ENCODE peak calls at places on chromosomes 3 and 15, in five cellular contexts. H is GM12878, T is NT2/D1, K is H1, R is HepG2. A is an unnamed sample.

GRCh38 chr3:149576071-149576564 is 81.7 kb downstream of the WWTR1 start:
- DNase-seq in H (no peak), R (peak), K (no peak), T (peak), A (peak)

GRCh38 chr15:75233504-75234190 is 24.5 kb upstream of the GOLGA6C start:
- DNase-seq in R (no peak), T (no peak), K (no peak), H (no peak), A (no peak)

GRCh38 chr15:45831787-45832186 is 197.0 kb downstream of the SQOR start:
- DNase-seq in T (no peak), H (no peak), K (no peak), R (no peak), A (no peak)

GRCh38 chr15:27679621-27680521 is 419.2 kb downstream of the OCA2 start:
- DNase-seq in R (no peak), H (no peak), K (no peak), T (peak), A (no peak)

GRCh38 chr15:63365004-63365555 is 16.6 kb downstream of the CA12 start:
- DNase-seq in H (no peak), R (no peak), K (no peak), T (no peak), A (no peak)

GRCh38 chr3:170642882-170643601 is 57.2 kb upstream of the SLC7A14 start:
- DNase-seq in K (no peak), R (no peak), H (no peak), T (no peak), A (no peak)

GRCh38 chr15:29917600-29918597 is 95.6 kb upstream of the TJP1 start:
- DNase-seq in T (no peak), K (no peak), H (no peak), R (no peak), A (no peak)

GRCh38 chr15:75069301-75069925 is 46.0 kb downstream of the PPCDC start:
- DNase-seq in K (no peak), T (no peak), H (peak), R (no peak), A (no peak)

GRCh38 chr3:100374521-100374920 is 26.4 kb downstream of the TOMM70 start:
- DNase-seq in R (no peak), T (no peak), K (no peak), H (no peak), A (no peak)

GRCh38 chr3:61524933-61525332 is 36.4 kb upstream of the PTPRG start:
- DNase-seq in H (no peak), R (no peak), T (no peak), K (no peak), A (no peak)

GRCh38 chr15:65056868-65057548 is 10.8 kb downstream of the RASL12 start:
- DNase-seq in R (peak), T (no peak), K (no peak), H (no peak), A (no peak)

GRCh38 chr15:36632196-36632595 is 52.8 kb downstream of the CDIN1 start:
- DNase-seq in R (no peak), H (no peak), K (no peak), T (no peak), A (no peak)

GRCh38 chr3:197181751-197182150 is 116.7 kb downstream of the DLG1 start:
- DNase-seq in H (no peak), T (no peak), R (no peak), K (no peak), A (no peak)

GRCh38 chr3:124513610-124513997 is 216.6 kb upstream of the UMPS start:
- DNase-seq in K (peak), R (no peak), H (no peak), T (no peak), A (no peak)

GRCh38 chr15:96160269-96160668 is 170.2 kb upstream of the NR2F2 start:
- DNase-seq in H (no peak), R (no peak), K (no peak), T (no peak), A (no peak)

GRCh38 chr15:87755226-87755625 is 501.3 kb downstream of the NTRK3 start:
- DNase-seq in H (no peak), T (no peak), R (no peak), K (no peak), A (no peak)

GRCh38 chr15:71112429-71112828 is 2.8 kb upstream of the THSD4 start:
- DNase-seq in K (no peak), H (no peak), R (no peak), T (no peak), A (no peak)

GRCh38 chr3:138222888-138223287 is 35.8 kb downstream of the ARMC8 start:
- DNase-seq in T (no peak), K (no peak), H (no peak), R (no peak), A (no peak)

GRCh38 chr3:125651246-125651645 is 55.9 kb upstream of the OSBPL11 start:
- DNase-seq in T (no peak), R (no peak), H (no peak), K (peak), A (no peak)

GRCh38 chr3:172312006-172312405 is 136.2 kb downstream of the GHSR start:
- DNase-seq in H (no peak), T (no peak), R (no peak), K (no peak), A (no peak)

GRCh38 chr3:23964537-23964936 is 19.5 kb downstream of the NR1D2 start:
- DNase-seq in H (no peak), K (no peak), R (no peak), T (no peak), A (no peak)

GRCh38 chr3:29275309-29275708 is 5.6 kb upstream of the RBMS3 start:
- DNase-seq in T (no peak), K (no peak), R (no peak), H (no peak), A (no peak)

GRCh38 chr3:169203631-169204550 is 459.6 kb downstream of the MECOM start:
- DNase-seq in K (no peak), T (no peak), R (no peak), H (no peak), A (no peak)

GRCh38 chr3:184540777-184541681 is 20.6 kb upstream of the EPHB3 start:
- DNase-seq in R (peak), K (peak), H (no peak), T (peak), A (peak)

GRCh38 chr3:28122227-28122626 is 119.2 kb upstream of the CMC1 start:
- DNase-seq in R (no peak), T (no peak), H (no peak), K (no peak), A (no peak)

GRCh38 chr3:130894130-130894872 is 417 bp downstream of the ATP2C1 start:
- DNase-seq in H (no peak), T (no peak), K (no peak), R (peak), A (peak)

GRCh38 chr3:69137006-69137405 is 14.6 kb upstream of the LMOD3 start:
- DNase-seq in K (no peak), R (no peak), H (no peak), T (no peak), A (no peak)

GRCh38 chr3:49813497-49814174 is at the start of gene UBA7:
- DNase-seq in H (no peak), K (no peak), T (no peak), R (peak), A (no peak)

GRCh38 chr15:67076147-67076843 is 10.9 kb downstream of the SMAD3 start:
- DNase-seq in T (no peak), R (no peak), H (no peak), K (no peak), A (no peak)

GRCh38 chr15:52496175-52496574 is 32.5 kb downstream of the MYO5A start:
- DNase-seq in R (no peak), H (no peak), T (no peak), K (no peak), A (no peak)

GRCh38 chr15:95021816-95022215 is 790.5 kb downstream of the MCTP2 start:
- DNase-seq in T (no peak), K (no peak), H (no peak), R (no peak), A (no peak)

GRCh38 chr3:12719984-12720656 is 38.9 kb downstream of the TMEM40 start:
- DNase-seq in K (peak), R (peak), T (peak), H (no peak), A (peak)

GRCh38 chr3:128301186-128302023 is 148.1 kb downstream of the EEFSEC start:
- DNase-seq in R (no peak), T (no peak), K (peak), H (no peak), A (no peak)

GRCh38 chr15:38226867-38227266 is 25.8 kb upstream of the SPRED1 start:
- DNase-seq in K (no peak), H (no peak), R (peak), T (no peak), A (no peak)

GRCh38 chr3:5136619-5137429 is 14.7 kb downstream of the ARL8B start:
- DNase-seq in H (no peak), T (no peak), K (no peak), R (peak), A (peak)
- TF ChIP-seq SUZ12 in H (no peak), T (no peak), K (no peak), R (no peak), A (no peak)

DNA sequence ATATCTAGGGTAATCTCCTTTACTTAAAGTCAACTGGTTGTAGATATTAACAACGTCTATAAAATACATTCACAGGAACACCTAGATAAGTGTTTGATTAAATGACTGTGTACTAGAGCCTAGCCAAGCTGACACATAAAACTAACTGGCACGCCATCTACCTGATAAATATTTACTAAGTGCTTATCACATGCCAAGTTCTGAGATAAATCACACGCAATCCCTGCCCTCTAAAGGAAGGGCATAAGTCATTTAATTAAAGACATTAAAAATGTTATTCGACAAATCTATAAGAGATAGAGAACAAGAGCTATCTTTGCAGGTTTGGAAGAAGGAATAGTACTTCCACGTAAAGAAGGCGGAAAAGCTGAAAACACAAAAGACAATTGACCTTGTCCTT is 11.1 kb upstream of the MB21D2 start:
- DNase-seq in H (no peak), R (no peak), K (no peak), T (no peak), A (no peak)
- TF ChIP-seq SUZ12 in H (no peak), R (no peak), K (no peak), T (no peak), A (no peak)

GRCh38 chr15:101710806-101711205 is 13.5 kb downstream of the TARS3 start:
- DNase-seq in K (no peak), T (peak), H (no peak), R (peak), A (no peak)
- TF ChIP-seq SUZ12 in K (no peak), T (no peak), H (no peak), R (no peak), A (no peak)

GRCh38 chr15:68413363-68414255 is 18.4 kb downstream of the ITGA11 start:
- DNase-seq in H (no peak), K (peak), T (no peak), R (no peak), A (no peak)
- TF ChIP-seq SUZ12 in H (no peak), K (no peak), T (no peak), R (no peak), A (no peak)

GRCh38 chr3:115233021-115233420 is 85.9 kb upstream of the ZBTB20 start:
- DNase-seq in K (no peak), H (no peak), T (no peak), R (no peak), A (no peak)
- TF ChIP-seq SUZ12 in K (no peak), H (no peak), T (no peak), R (no peak), A (no peak)

DNA sequence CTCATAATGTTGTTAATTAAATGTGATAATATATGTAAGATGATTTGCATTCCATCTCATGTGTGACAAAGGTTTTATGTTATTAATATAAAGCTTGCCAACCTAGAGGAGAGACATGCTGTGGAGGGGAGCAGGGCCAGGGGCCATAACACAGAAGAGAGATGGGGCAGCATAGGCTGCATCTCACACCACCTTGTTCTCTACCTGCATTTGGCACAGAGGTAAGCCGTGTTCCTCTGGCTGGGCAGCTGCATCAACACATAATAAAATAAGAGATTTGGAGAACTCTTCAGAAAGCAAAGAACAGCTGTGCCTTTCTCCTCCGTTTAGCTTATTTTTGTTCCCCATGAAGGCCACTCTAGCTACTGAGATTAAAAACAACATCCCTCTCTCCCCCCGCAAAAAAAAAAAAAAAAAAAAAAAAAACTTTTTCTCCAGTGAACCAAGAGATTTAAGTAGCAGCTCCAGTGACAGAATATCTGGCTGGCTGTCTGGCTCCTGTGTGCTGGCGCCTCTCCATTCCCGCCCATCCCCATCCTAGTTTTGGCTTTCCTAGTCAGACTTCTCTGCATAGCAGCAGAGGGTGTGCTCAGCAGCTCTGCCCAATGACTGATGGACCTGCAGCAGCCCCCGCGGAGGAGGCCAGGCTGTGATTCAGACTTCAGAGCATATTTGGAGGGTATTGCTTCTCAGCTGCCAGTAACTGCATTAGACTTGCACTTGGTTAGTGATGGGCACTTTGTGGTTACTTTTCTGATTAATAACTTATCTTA is 52.2 kb upstream of the STXBP5L start:
- DNase-seq in R (no peak), H (no peak), K (no peak), T (no peak), A (peak)
- TF ChIP-seq SUZ12 in R (no peak), H (no peak), K (no peak), T (no peak), A (no peak)